ENCODE peak calls at places on chromosomes 12 and 14, in nine cellular contexts. A is brain microvascular endothelial cell; F is sigmoid colon; W is activated T-helper 1 cell treated with anti-CD3 and anti-CD28 coated beads, Interleukin-12 subunit alpha, Interleukin-12 subunit beta, Interleukin-2, Interleukin-4 antibody, amounts not matched to agents 30 ng/mL and 10 ng/mL and 1 ng/mL, durations not matched to agents 14 hours and 24 hours and 36 hours; L is H54; M is NCI-H1417 treated with DMSO at 0.1 percent for 48 hours; D is IMR-90; E is HT1080; P is RWPE2. O is an unnamed sample.

GRCh38 chr12:25373396-25373795 is 122.7 kb upstream of the KRAS start:
- DNase-seq in A (no peak), F (no peak), W (no peak), L (no peak), M (no peak), D (no peak), E (no peak), P (no peak), O (no peak)

GRCh38 chr14:99875421-99875820 is 82.2 kb downstream of the EML1 start:
- DNase-seq in A (no peak), F (no peak), W (no peak), L (no peak), M (no peak), D (no peak), E (no peak), P (no peak), O (peak)

GRCh38 chr12:107684029-107684790 is 1.4 kb upstream of the PWP1 start:
- DNase-seq in A (peak), F (no peak), W (no peak), L (no peak), M (no peak), D (peak), E (no peak), P (no peak), O (peak)

GRCh38 chr12:5329118-5329517 is 102.8 kb upstream of the NTF3 start:
- DNase-seq in A (no peak), F (no peak), W (no peak), L (no peak), M (no peak), D (no peak), E (no peak), P (no peak), O (no peak)

GRCh38 chr12:97555547-97556200 is 93.1 kb downstream of the RMST start:
- DNase-seq in A (no peak), F (no peak), W (no peak), L (no peak), M (no peak), D (no peak), E (no peak), P (no peak), O (no peak)

GRCh38 chr12:47085815-47086252 is 6.1 kb upstream of the AMIGO2 start:
- DNase-seq in A (peak), F (no peak), W (peak), L (no peak), M (peak), D (peak), E (peak), P (no peak), O (peak)

GRCh38 chr12:111068281-111068680 is 147.9 kb upstream of the MYL2 start:
- DNase-seq in A (no peak), F (no peak), W (no peak), L (no peak), M (no peak), D (no peak), E (no peak), P (no peak), O (no peak)

GRCh38 chr14:100522616-100523021 is 64.6 kb downstream of the BEGAIN start:
- DNase-seq in A (no peak), F (peak), W (no peak), L (no peak), M (no peak), D (no peak), E (no peak), P (no peak), O (peak)

GRCh38 chr14:86799244-86799647 is 1193.7 kb downstream of the GALC start:
- DNase-seq in A (peak), F (no peak), W (no peak), L (no peak), M (no peak), D (peak), E (peak), P (peak), O (peak)

GRCh38 chr14:102155150-102155549 is 15.5 kb downstream of the WDR20 start:
- DNase-seq in A (peak), F (no peak), W (no peak), L (no peak), M (no peak), D (peak), E (peak), P (no peak), O (peak)

GRCh38 chr12:98814254-98814653 is 169.2 kb downstream of the APAF1 start:
- DNase-seq in A (no peak), F (no peak), W (no peak), L (no peak), M (no peak), D (no peak), E (peak), P (no peak), O (no peak)

GRCh38 chr12:89225401-89225800 is 126.9 kb downstream of the DUSP6 start:
- DNase-seq in A (peak), F (no peak), W (peak), L (peak), M (no peak), D (peak), E (peak), P (peak), O (no peak)

GRCh38 chr12:94699796-94700195 is 49.4 kb upstream of the TMCC3 start:
- DNase-seq in A (no peak), F (no peak), W (no peak), L (no peak), M (no peak), D (no peak), E (no peak), P (no peak), O (no peak)

GRCh38 chr14:20400965-20401593 is 12.2 kb downstream of the TEP1 start:
- DNase-seq in A (no peak), F (no peak), W (no peak), L (no peak), M (no peak), D (peak), E (peak), P (no peak), O (peak)

GRCh38 chr14:93059917-93060545 is 55.7 kb downstream of the ITPK1 start:
- DNase-seq in A (no peak), F (no peak), W (no peak), L (no peak), M (no peak), D (no peak), E (no peak), P (no peak), O (no peak)

GRCh38 chr14:76848879-76849278 is 22.7 kb downstream of the LRRC74A start:
- DNase-seq in A (no peak), F (no peak), W (no peak), L (no peak), M (no peak), D (no peak), E (no peak), P (no peak), O (no peak)

O was measured in cardiac fibroblast.